ENCODE peak calls at places on chromosomes 7 and 10, in four cellular contexts. One of them, this sample, is unnamed.

GRCh38 chr10:26486304-26486703 is 48.2 kb downstream of the APBB1IP start:
- DNase-seq in right lobe of liver: no peak
- DNase-seq in suprapubic skin: no peak
- DNase-seq in GM13977: no peak
- DNase-seq in this sample: no peak

GRCh38 chr10:77458986-77459590 is 178.5 kb downstream of the KCNMA1 start:
- DNase-seq in right lobe of liver: no peak
- DNase-seq in suprapubic skin: no peak
- DNase-seq in GM13977: no peak
- DNase-seq in this sample: no peak

GRCh38 chr7:34928052-34928451 is 109.2 kb downstream of the DPY19L1 start:
- DNase-seq in right lobe of liver: no peak
- DNase-seq in suprapubic skin: no peak
- DNase-seq in GM13977: no peak
- DNase-seq in this sample: peak

GRCh38 chr10:120963587-120964220 is 112.5 kb downstream of the WDR11 start:
- DNase-seq in right lobe of liver: no peak
- DNase-seq in suprapubic skin: no peak
- DNase-seq in GM13977: no peak
- DNase-seq in this sample: no peak

GRCh38 chr10:93113042-93113441 is 39.3 kb downstream of the CYP26A1 start:
- DNase-seq in right lobe of liver: no peak
- DNase-seq in suprapubic skin: no peak
- DNase-seq in GM13977: no peak
- DNase-seq in this sample: no peak

GRCh38 chr7:73394416-73394815 is 39.2 kb upstream of the FZD9 start:
- DNase-seq in right lobe of liver: no peak
- DNase-seq in suprapubic skin: no peak
- DNase-seq in GM13977: no peak
- DNase-seq in this sample: no peak

GRCh38 chr7:134434701-134435100 is 24.2 kb downstream of the AKR1B1 start:
- DNase-seq in right lobe of liver: no peak
- DNase-seq in suprapubic skin: no peak
- DNase-seq in GM13977: no peak
- DNase-seq in this sample: no peak

GRCh38 chr7:21942955-21943354 is 2.7 kb downstream of the CDCA7L start:
- DNase-seq in right lobe of liver: no peak
- DNase-seq in suprapubic skin: no peak
- DNase-seq in GM13977: no peak
- DNase-seq in this sample: no peak

GRCh38 chr7:23247602-23248335 is 1.2 kb downstream of the GPNMB start:
- DNase-seq in right lobe of liver: peak
- DNase-seq in suprapubic skin: no peak
- DNase-seq in GM13977: peak
- DNase-seq in this sample: no peak

GRCh38 chr10:121495719-121496118 is 102.5 kb downstream of the FGFR2 start:
- DNase-seq in right lobe of liver: no peak
- DNase-seq in suprapubic skin: no peak
- DNase-seq in GM13977: no peak
- DNase-seq in this sample: no peak

GRCh38 chr7:2309889-2310331 is 4.3 kb downstream of the SNX8 start:
- DNase-seq in right lobe of liver: no peak
- DNase-seq in suprapubic skin: no peak
- DNase-seq in GM13977: no peak
- DNase-seq in this sample: no peak

GRCh38 chr10:96743988-96744585 is 23.8 kb upstream of the PIK3AP1 start:
- DNase-seq in right lobe of liver: no peak
- DNase-seq in suprapubic skin: no peak
- DNase-seq in GM13977: no peak
- DNase-seq in this sample: no peak
- TF ChIP-seq CTCF in right lobe of liver: peak
- TF ChIP-seq CTCF in suprapubic skin: no peak
- TF ChIP-seq CTCF in GM13977: peak
- TF ChIP-seq CTCF in this sample: no peak

DNA sequence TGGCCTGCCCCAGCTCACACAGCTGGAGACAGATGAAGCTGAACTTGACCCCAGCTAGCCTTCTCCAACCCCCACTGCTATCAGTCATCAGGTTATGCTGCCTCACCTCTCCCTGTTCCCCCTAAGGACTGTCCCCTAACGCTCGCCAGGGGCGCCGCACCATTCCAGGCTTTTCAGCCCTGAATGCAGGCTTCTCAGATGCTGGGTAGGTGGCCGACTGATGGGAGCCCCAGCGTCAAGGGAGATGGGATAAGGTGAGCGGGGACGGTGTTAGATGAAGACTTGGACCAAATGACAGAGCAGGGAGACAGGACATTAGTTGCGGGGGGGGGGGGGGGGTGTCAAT is 15.8 kb upstream of the OPALIN start:
- DNase-seq in right lobe of liver: no peak
- DNase-seq in suprapubic skin: no peak
- DNase-seq in GM13977: no peak
- DNase-seq in this sample: no peak
- TF ChIP-seq CTCF in right lobe of liver: no peak
- TF ChIP-seq CTCF in suprapubic skin: no peak
- TF ChIP-seq CTCF in GM13977: no peak
- TF ChIP-seq CTCF in this sample: no peak

GRCh38 chr7:154584352-154585252 is 418.3 kb downstream of the PAXIP1 start:
- DNase-seq in right lobe of liver: no peak
- DNase-seq in suprapubic skin: no peak
- DNase-seq in GM13977: no peak
- DNase-seq in this sample: no peak
- TF ChIP-seq CTCF in right lobe of liver: peak
- TF ChIP-seq CTCF in suprapubic skin: no peak
- TF ChIP-seq CTCF in GM13977: no peak
- TF ChIP-seq CTCF in this sample: no peak

GRCh38 chr10:17216217-17216900 is 11.7 kb upstream of the VIM start:
- DNase-seq in right lobe of liver: no peak
- DNase-seq in suprapubic skin: peak
- DNase-seq in GM13977: peak
- DNase-seq in this sample: peak
- TF ChIP-seq CTCF in right lobe of liver: no peak
- TF ChIP-seq CTCF in suprapubic skin: no peak
- TF ChIP-seq CTCF in GM13977: no peak
- TF ChIP-seq CTCF in this sample: no peak

GRCh38 chr10:63866747-63867140 is 345.5 kb downstream of the REEP3 start:
- DNase-seq in right lobe of liver: no peak
- DNase-seq in suprapubic skin: no peak
- DNase-seq in GM13977: no peak
- DNase-seq in this sample: no peak
- TF ChIP-seq CTCF in right lobe of liver: no peak
- TF ChIP-seq CTCF in suprapubic skin: no peak
- TF ChIP-seq CTCF in GM13977: peak
- TF ChIP-seq CTCF in this sample: peak

GRCh38 chr7:30625283-30625682 is 30.6 kb downstream of the GARS1 start:
- DNase-seq in right lobe of liver: no peak
- DNase-seq in suprapubic skin: no peak
- DNase-seq in GM13977: no peak
- DNase-seq in this sample: no peak
- TF ChIP-seq CTCF in right lobe of liver: no peak
- TF ChIP-seq CTCF in suprapubic skin: no peak
- TF ChIP-seq CTCF in GM13977: no peak
- TF ChIP-seq CTCF in this sample: no peak

This sample was measured in activated CD8-positive, alpha-beta T cell treated with anti-CD3 and anti-CD28 coated beads for 36 hours.